ENCODE peak calls at places on chromosome 4, in four cellular contexts. One of them, this sample, is unnamed. For H3K36me3 and H3K27me3, the result is how much of the 10 kb centered on the place peaks cover.

GRCh38 chr4:74516321-74516720 is 71.4 kb downstream of the AREG start:
- DNase-seq in mesendoderm: no peak
- DNase-seq in upper lobe of right lung: no peak
- DNase-seq in CD8-positive, alpha-beta memory T cell: no peak
- DNase-seq in this sample: no peak

GRCh38 chr4:114038762-114039392 is 59.4 kb upstream of the ARSJ start:
- DNase-seq in mesendoderm: no peak
- DNase-seq in upper lobe of right lung: no peak
- DNase-seq in CD8-positive, alpha-beta memory T cell: no peak
- DNase-seq in this sample: no peak

GRCh38 chr4:52371861-52372260 is 287.2 kb downstream of the USP46 start:
- DNase-seq in mesendoderm: no peak
- DNase-seq in upper lobe of right lung: no peak
- DNase-seq in CD8-positive, alpha-beta memory T cell: no peak
- DNase-seq in this sample: no peak

GRCh38 chr4:152825336-152825735 is 45.6 kb downstream of the ARFIP1 start:
- DNase-seq in mesendoderm: no peak
- DNase-seq in upper lobe of right lung: no peak
- DNase-seq in CD8-positive, alpha-beta memory T cell: no peak
- DNase-seq in this sample: no peak

GRCh38 chr4:120052840-120053239 is 13.8 kb downstream of the MAD2L1 start:
- DNase-seq in mesendoderm: no peak
- DNase-seq in upper lobe of right lung: no peak
- DNase-seq in CD8-positive, alpha-beta memory T cell: no peak
- DNase-seq in this sample: no peak

GRCh38 chr4:89316187-89316586 is 8.6 kb upstream of the GPRIN3 start:
- DNase-seq in mesendoderm: no peak
- DNase-seq in upper lobe of right lung: no peak
- DNase-seq in CD8-positive, alpha-beta memory T cell: no peak
- DNase-seq in this sample: no peak

GRCh38 chr4:124230268-124230667 is 482.3 kb downstream of the ANKRD50 start:
- DNase-seq in mesendoderm: no peak
- DNase-seq in upper lobe of right lung: no peak
- DNase-seq in CD8-positive, alpha-beta memory T cell: no peak
- DNase-seq in this sample: no peak

GRCh38 chr4:76856183-76856969 is 41.6 kb downstream of the SOWAHB start:
- DNase-seq in mesendoderm: peak
- DNase-seq in upper lobe of right lung: no peak
- DNase-seq in CD8-positive, alpha-beta memory T cell: no peak
- DNase-seq in this sample: no peak

GRCh38 chr4:161247831-161248230 is 916.0 kb downstream of the FSTL5 start:
- DNase-seq in mesendoderm: no peak
- DNase-seq in upper lobe of right lung: no peak
- DNase-seq in CD8-positive, alpha-beta memory T cell: no peak
- DNase-seq in this sample: no peak

GRCh38 chr4:144670776-144671175 is 24.8 kb downstream of the HHIP start:
- DNase-seq in mesendoderm: no peak
- DNase-seq in upper lobe of right lung: no peak
- DNase-seq in CD8-positive, alpha-beta memory T cell: no peak
- DNase-seq in this sample: no peak

GRCh38 chr4:108486046-108486445 is 134.3 kb upstream of the RPL34 start:
- DNase-seq in mesendoderm: no peak
- DNase-seq in upper lobe of right lung: no peak
- DNase-seq in CD8-positive, alpha-beta memory T cell: no peak
- DNase-seq in this sample: no peak

GRCh38 chr4:108483077-108483476 is 137.3 kb upstream of the RPL34 start:
- DNase-seq in mesendoderm: no peak
- DNase-seq in upper lobe of right lung: no peak
- DNase-seq in CD8-positive, alpha-beta memory T cell: no peak
- DNase-seq in this sample: no peak

GRCh38 chr4:108480881-108481280 is 139.5 kb upstream of the RPL34 start:
- DNase-seq in mesendoderm: no peak
- DNase-seq in upper lobe of right lung: no peak
- DNase-seq in CD8-positive, alpha-beta memory T cell: no peak
- DNase-seq in this sample: no peak

GRCh38 chr4:108483650-108484049 is 136.7 kb upstream of the RPL34 start:
- DNase-seq in mesendoderm: no peak
- DNase-seq in upper lobe of right lung: no peak
- DNase-seq in CD8-positive, alpha-beta memory T cell: no peak
- DNase-seq in this sample: no peak

DNA sequence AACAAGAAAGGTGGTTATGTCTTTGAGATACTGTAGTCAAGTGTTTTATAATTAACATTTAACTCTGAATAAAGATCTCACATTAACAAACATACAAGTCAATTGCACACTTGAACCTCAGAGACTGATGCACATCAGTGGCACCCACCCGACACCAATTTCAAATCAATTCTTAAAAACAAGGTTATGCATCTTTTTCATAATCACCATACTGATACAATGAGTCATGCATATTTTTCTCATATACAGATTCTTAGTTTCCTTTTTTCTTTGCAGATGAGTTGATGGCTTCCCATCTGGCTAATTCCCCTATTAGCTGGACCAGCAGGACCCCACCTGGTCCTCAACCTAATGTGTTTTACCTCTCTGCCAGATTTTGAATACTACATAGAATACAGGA is 136.2 kb upstream of the RPL34 start:
- DNase-seq in mesendoderm: no peak
- DNase-seq in upper lobe of right lung: no peak
- DNase-seq in CD8-positive, alpha-beta memory T cell: no peak
- DNase-seq in this sample: no peak
- H3K4me3 ChIP-seq in mesendoderm: no peak
- H3K4me3 ChIP-seq in upper lobe of right lung: no peak
- H3K4me3 ChIP-seq in CD8-positive, alpha-beta memory T cell: no peak
- H3K4me3 ChIP-seq in this sample: no peak

DNA sequence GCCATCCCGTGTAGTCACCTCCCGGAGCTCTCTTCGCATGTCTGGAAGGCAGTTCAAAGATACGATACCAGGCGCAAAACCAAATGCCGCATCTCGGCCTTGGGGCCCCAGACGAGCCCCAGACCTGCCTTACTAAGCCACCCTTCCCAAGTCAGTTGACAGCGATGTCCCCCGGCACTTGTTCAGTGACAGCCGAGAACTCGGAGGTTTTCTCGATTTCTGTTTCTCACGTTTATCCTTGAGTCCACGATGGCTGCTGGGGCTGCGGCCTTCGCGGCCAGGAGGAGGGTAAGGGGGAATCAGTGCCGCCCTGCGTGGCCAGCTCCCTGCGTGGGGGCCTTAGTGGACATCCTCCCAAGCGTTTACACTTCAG is 7.3 kb downstream of the MAEA start:
- DNase-seq in mesendoderm: no peak
- DNase-seq in upper lobe of right lung: no peak
- DNase-seq in CD8-positive, alpha-beta memory T cell: no peak
- DNase-seq in this sample: peak
- H3K36me3 ChIP-seq in mesendoderm: under half
- H3K36me3 ChIP-seq in upper lobe of right lung: under half
- H3K36me3 ChIP-seq in CD8-positive, alpha-beta memory T cell: under half
- H3K36me3 ChIP-seq in this sample: under half

DNA sequence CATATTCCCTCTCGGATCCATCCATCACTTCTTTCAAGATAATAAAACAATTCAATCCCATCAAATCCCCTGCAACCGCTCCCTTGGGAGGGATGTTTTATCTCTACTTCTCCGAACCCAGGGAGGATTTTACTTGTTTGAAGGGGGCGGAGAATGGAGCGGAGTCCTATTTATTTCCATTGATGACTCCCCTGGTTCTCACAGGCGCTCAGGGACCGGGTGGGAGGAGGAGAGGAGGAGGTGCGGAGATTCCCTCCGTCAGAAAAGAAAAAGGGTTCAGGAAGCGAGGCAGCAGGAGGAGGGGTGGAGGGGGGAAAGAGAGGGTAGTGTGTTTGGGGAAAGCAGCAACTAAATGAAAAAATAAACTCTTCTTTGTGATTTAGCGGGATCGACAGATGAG is 2.1 kb downstream of the NDNF start:
- DNase-seq in mesendoderm: peak
- DNase-seq in upper lobe of right lung: no peak
- DNase-seq in CD8-positive, alpha-beta memory T cell: no peak
- DNase-seq in this sample: peak
- H3K27me3 ChIP-seq in mesendoderm: under half
- H3K27me3 ChIP-seq in upper lobe of right lung: under half
- H3K27me3 ChIP-seq in CD8-positive, alpha-beta memory T cell: under half
- H3K27me3 ChIP-seq in this sample: under half

DNA sequence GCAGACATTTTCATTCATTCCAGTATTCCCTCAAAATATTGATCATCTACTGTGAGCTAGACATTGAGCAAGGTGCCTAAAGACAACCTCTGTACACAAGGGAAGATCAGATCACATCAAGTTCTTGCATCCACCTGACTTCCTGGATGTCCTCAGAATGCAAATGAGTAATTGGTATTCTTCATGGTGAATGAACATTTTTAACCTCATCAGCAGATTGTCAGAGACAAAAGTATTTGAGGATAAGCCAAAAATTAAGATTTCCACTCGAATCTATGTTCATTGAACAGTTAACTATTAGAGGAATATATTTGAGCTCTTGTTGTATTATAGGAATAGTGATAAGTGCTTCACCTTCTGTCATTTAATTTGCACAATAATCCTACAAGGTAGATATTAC is 1.3 kb downstream of the SMARCAD1 start:
- DNase-seq in mesendoderm: no peak
- DNase-seq in upper lobe of right lung: no peak
- DNase-seq in CD8-positive, alpha-beta memory T cell: no peak
- DNase-seq in this sample: no peak
- H3K4me3 ChIP-seq in mesendoderm: peak
- H3K4me3 ChIP-seq in upper lobe of right lung: peak
- H3K4me3 ChIP-seq in CD8-positive, alpha-beta memory T cell: peak
- H3K4me3 ChIP-seq in this sample: no peak

GRCh38 chr4:913280-913618 is 18.9 kb downstream of the GAK start:
- DNase-seq in mesendoderm: no peak
- DNase-seq in upper lobe of right lung: peak
- DNase-seq in CD8-positive, alpha-beta memory T cell: peak
- DNase-seq in this sample: no peak
- H3K36me3 ChIP-seq in mesendoderm: under half
- H3K36me3 ChIP-seq in upper lobe of right lung: under half
- H3K36me3 ChIP-seq in CD8-positive, alpha-beta memory T cell: under half
- H3K36me3 ChIP-seq in this sample: under half

GRCh38 chr4:15809058-15809457 is 30.9 kb downstream of the CD38 start:
- DNase-seq in mesendoderm: no peak
- DNase-seq in upper lobe of right lung: no peak
- DNase-seq in CD8-positive, alpha-beta memory T cell: no peak
- DNase-seq in this sample: no peak
- H3K27me3 ChIP-seq in mesendoderm: under half
- H3K27me3 ChIP-seq in upper lobe of right lung: under half
- H3K27me3 ChIP-seq in CD8-positive, alpha-beta memory T cell: under half
- H3K27me3 ChIP-seq in this sample: under half